ENCODE peak calls at places on chromosomes 11 and 22, in four cellular contexts. C is IMR-90, V is A549, R is HepG2. K is an unnamed sample.

GRCh38 chr11:92267968-92268367 is 43.4 kb downstream of the FAT3 start:
- DNase-seq in V (no peak), R (no peak), C (no peak), K (no peak)

GRCh38 chr11:45085657-45086501 is 60.6 kb upstream of the PRDM11 start:
- DNase-seq in V (no peak), C (no peak), R (no peak), K (no peak)

GRCh38 chr11:96157517-96157873 is 185.5 kb downstream of the MAML2 start:
- DNase-seq in R (no peak), V (no peak), C (no peak), K (no peak)

GRCh38 chr22:47604563-47604962 is 842.1 kb downstream of the TBC1D22A start:
- DNase-seq in V (no peak), C (no peak), R (no peak), K (no peak)

GRCh38 chr22:39808087-39808486 is 85.5 kb downstream of the ENTHD1 start:
- DNase-seq in C (peak), V (peak), R (peak), K (peak)

GRCh38 chr11:134275534-134276395 is at the start of gene GLB1L3:
- DNase-seq in R (no peak), V (peak), C (no peak), K (no peak)

GRCh38 chr22:46592390-46592872 is 27.8 kb upstream of the GRAMD4 start:
- DNase-seq in R (no peak), V (no peak), C (peak), K (peak)

GRCh38 chr22:23233746-23234408 is 53.6 kb downstream of the BCR start:
- DNase-seq in C (peak), V (no peak), R (no peak), K (no peak)

GRCh38 chr11:2212411-2213251 is 41.0 kb upstream of the TH start:
- DNase-seq in V (no peak), C (no peak), R (peak), K (no peak)

GRCh38 chr11:66302656-66303055 is 11.0 kb downstream of the TMEM151A start:
- DNase-seq in V (no peak), R (no peak), C (no peak), K (no peak)

GRCh38 chr11:106959800-106960199 is 58.5 kb downstream of the GUCY1A2 start:
- DNase-seq in R (no peak), C (no peak), V (no peak), K (no peak)

GRCh38 chr11:10109836-10110235 is 184.2 kb downstream of the SBF2 start:
- DNase-seq in C (peak), V (no peak), R (no peak), K (no peak)

GRCh38 chr22:46043816-46044717 is 67.1 kb upstream of the WNT7B start:
- DNase-seq in R (no peak), C (no peak), V (no peak), K (peak)

GRCh38 chr22:49670610-49671330 is 156.9 kb downstream of the BRD1 start:
- DNase-seq in V (no peak), C (no peak), R (no peak), K (no peak)

GRCh38 chr11:110366234-110366633 is 63.5 kb upstream of the FDX1 start:
- DNase-seq in C (peak), R (no peak), V (peak), K (peak)

GRCh38 chr11:9796854-9797253 is 133.0 kb downstream of the SWAP70 start:
- DNase-seq in V (no peak), C (no peak), R (no peak), K (no peak)

GRCh38 chr11:12066799-12067508 is 43.4 kb upstream of the MICAL2 start:
- DNase-seq in C (peak), V (peak), R (peak), K (no peak)

GRCh38 chr22:26442086-26442756 is 13.2 kb downstream of the ASPHD2 start:
- DNase-seq in R (no peak), V (no peak), C (no peak), K (no peak)

GRCh38 chr22:31085493-31085824 is 4.3 kb downstream of the SMTN start:
- DNase-seq in V (no peak), C (no peak), R (no peak), K (no peak)

GRCh38 chr11:69948256-69949141 is 129.3 kb upstream of the FGF3 start:
- DNase-seq in R (peak), V (peak), C (peak), K (no peak)

GRCh38 chr11:1087961-1088926 is 13.6 kb downstream of the MUC2 start:
- DNase-seq in R (peak), V (no peak), C (no peak), K (no peak)

GRCh38 chr11:34358666-34359547 is 1.1 kb upstream of the ABTB2 start:
- DNase-seq in C (peak), R (peak), V (peak), K (peak)
- TF ChIP-seq POLR2A in C (no peak), R (peak), V (no peak), K (no peak)

GRCh38 chr11:63890368-63890767 is 26.6 kb downstream of the RCOR2 start:
- DNase-seq in R (no peak), C (no peak), V (no peak), K (no peak)

GRCh38 chr11:63889344-63889743 is 27.6 kb downstream of the RCOR2 start:
- DNase-seq in V (no peak), R (no peak), C (no peak), K (no peak)

GRCh38 chr11:63892233-63892632 is 24.7 kb downstream of the RCOR2 start:
- DNase-seq in R (no peak), V (no peak), C (peak), K (no peak)

GRCh38 chr11:63887600-63887999 is 29.4 kb downstream of the RCOR2 start:
- DNase-seq in C (no peak), R (no peak), V (no peak), K (no peak)

DNA sequence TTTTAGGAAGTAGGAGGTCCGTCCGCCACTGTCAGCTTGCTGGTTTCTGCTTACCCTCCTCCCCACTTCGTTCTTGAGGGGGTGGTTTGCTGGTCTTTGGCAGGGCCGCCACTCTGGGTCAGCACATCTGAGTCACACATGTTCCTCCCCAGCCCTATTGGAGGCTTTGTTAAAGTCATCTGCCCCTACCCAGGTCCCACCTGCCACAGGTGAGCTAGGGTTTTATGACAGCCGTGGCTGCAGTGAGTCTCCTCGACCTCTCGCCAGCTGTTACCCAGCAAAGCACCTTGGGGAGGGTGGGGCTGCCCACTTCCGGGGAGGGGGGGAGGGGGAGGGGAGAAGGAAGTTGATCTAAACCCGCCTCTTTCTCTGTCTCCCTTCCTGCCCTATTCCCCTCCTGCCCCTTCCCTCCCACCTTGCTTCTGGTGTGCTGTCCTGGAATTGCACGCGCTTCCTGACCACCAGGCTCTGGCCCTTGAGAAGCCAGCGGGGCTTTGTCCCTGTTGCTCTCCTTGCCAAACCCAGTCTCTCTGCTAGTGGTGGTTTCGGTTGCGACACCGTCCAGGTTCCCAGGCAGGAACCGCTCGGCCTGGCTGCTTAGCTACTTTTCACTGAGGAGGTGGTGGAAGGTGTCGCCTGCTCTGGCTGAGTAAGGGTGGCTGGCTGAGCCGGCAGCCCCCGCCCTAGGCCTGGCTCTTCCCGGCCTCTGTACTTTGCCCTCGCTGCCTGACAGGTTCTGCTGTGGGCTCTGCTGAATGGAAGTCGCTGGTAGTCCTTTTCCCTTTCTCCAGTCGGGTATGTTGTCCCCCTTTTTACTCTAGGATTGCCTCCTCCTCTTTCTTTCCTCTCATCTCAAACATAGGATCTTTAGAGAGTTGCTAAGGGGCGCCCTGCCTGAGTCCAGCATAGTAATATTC is 28.5 kb downstream of the RCOR2 start:
- DNase-seq in C (peak), V (peak), R (peak), K (peak)
- H3K4me2 ChIP-seq in C (no peak), V (peak), R (peak), K (no peak)

GRCh38 chr11:22832315-22833041 is 2.9 kb upstream of the SVIP start:
- DNase-seq in R (peak), V (peak), C (no peak), K (peak)

GRCh38 chr11:22830082-22830414 is 447 bp upstream of the SVIP start:
- DNase-seq in C (no peak), V (no peak), R (no peak), K (no peak)

GRCh38 chr11:22828373-22828772 is 1.2 kb downstream of the SVIP start:
- DNase-seq in C (no peak), R (no peak), V (no peak), K (no peak)

DNA sequence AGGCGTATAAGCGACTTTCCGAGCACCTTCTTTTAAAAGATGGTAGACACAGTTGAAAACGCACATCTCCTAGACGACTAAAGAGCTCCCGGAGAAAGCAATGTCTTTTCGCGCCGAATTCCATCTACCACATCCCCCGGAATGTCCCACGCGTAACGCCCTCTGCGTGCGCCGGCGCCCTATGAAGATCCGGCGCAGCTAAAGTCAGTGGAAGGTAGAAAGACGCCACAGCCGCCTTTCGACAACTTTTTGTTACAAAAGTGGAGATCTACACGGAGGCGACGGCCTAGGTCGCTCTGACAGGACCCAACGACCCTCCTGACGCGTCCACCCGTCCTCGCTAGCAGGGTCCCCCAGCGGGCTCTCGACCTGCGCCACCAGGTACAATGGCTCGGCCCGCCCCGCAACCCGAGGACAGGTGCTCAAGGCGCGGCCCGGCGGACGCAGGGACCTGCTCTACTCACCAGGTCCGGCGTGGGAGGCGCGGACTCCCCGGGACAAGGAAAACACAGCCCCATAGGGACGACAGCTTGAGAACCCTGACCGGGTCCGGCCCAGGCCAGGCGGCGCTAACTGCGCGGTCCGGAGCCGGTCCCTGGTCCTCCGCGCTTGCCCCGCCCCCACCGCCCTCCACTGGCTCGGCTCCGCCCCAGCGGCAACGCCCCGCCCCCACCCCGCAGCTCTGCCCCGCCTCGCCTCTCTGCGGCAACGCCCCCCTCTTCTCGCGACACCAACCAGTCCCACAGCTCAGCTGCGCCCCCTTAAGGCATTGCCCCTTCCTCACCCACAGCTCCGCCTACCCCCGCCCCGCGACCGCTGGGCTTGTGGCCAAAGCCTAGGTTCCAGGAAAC is at the start of gene SVIP:
- DNase-seq in V (peak), C (peak), R (peak), K (peak)
- TF ChIP-seq POLR2A in V (peak), C (no peak), R (peak), K (peak)

DNA sequence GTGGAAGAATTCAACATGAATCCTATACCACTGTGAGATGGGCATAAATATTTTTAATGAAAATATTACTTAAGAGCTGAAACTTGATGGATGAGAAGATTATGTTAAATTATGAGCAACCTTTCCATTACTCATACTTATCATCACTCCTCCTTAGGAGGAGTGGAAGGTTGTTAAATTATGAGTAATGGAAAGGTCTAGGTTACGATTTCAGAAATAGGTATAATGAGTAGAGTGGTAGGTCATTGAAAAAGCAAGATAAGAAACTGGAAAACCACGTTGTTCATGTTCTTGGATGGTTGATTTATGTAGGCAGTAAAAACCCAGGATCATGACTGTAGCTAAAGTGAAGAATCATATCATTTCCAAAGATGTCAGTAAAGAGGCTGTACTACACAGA is 973.2 kb upstream of the RAG2 start:
- DNase-seq in V (no peak), R (no peak), C (no peak), K (no peak)
- H3K4me2 ChIP-seq in V (no peak), R (no peak), C (no peak), K (no peak)